ENCODE peak calls at places on chromosomes 4 and X, in five cellular contexts. One of them, this sample, is unnamed.

GRCh38 chr4:7736436-7737267 is 203.0 kb downstream of the AFAP1 start:
- DNase-seq in A549: no peak
- DNase-seq in stomach: no peak
- DNase-seq in sigmoid colon: no peak
- DNase-seq in ovary: no peak
- DNase-seq in this sample: no peak

GRCh38 chrX:153406903-153407302 is 4.4 kb upstream of the ZFP92 start:
- DNase-seq in A549: no peak
- DNase-seq in stomach: no peak
- DNase-seq in sigmoid colon: no peak
- DNase-seq in ovary: no peak
- DNase-seq in this sample: no peak

GRCh38 chr4:6641164-6641970 is 882 bp downstream of the MRFAP1 start:
- DNase-seq in A549: peak
- DNase-seq in stomach: peak
- DNase-seq in sigmoid colon: no peak
- DNase-seq in ovary: peak
- DNase-seq in this sample: peak

GRCh38 chr4:186727977-186728519 is 4.4 kb upstream of the FAT1 start:
- DNase-seq in A549: no peak
- DNase-seq in stomach: no peak
- DNase-seq in sigmoid colon: no peak
- DNase-seq in ovary: no peak
- DNase-seq in this sample: no peak

GRCh38 chr4:67885727-67886126 is 1.9 kb upstream of the TMPRSS11D start:
- DNase-seq in A549: no peak
- DNase-seq in stomach: no peak
- DNase-seq in sigmoid colon: no peak
- DNase-seq in ovary: no peak
- DNase-seq in this sample: no peak

GRCh38 chrX:46407753-46408130 is 137.5 kb downstream of the ZNF674 start:
- DNase-seq in A549: no peak
- DNase-seq in stomach: no peak
- DNase-seq in sigmoid colon: no peak
- DNase-seq in ovary: peak
- DNase-seq in this sample: no peak

GRCh38 chrX:151699746-151700145 is 4.5 kb downstream of the PRRG3 start:
- DNase-seq in A549: no peak
- DNase-seq in stomach: no peak
- DNase-seq in sigmoid colon: no peak
- DNase-seq in ovary: no peak
- DNase-seq in this sample: no peak

GRCh38 chr4:86357608-86358007 is 2.2 kb downstream of the MAPK10 start:
- DNase-seq in A549: no peak
- DNase-seq in stomach: no peak
- DNase-seq in sigmoid colon: no peak
- DNase-seq in ovary: no peak
- DNase-seq in this sample: no peak

GRCh38 chr4:109977854-109978501 is 65.3 kb downstream of the EGF start:
- DNase-seq in A549: peak
- DNase-seq in stomach: no peak
- DNase-seq in sigmoid colon: no peak
- DNase-seq in ovary: no peak
- DNase-seq in this sample: no peak

GRCh38 chr4:1305781-1306455 is 16.2 kb downstream of the MAEA start:
- DNase-seq in A549: no peak
- DNase-seq in stomach: no peak
- DNase-seq in sigmoid colon: no peak
- DNase-seq in ovary: no peak
- DNase-seq in this sample: no peak

GRCh38 chr4:54967289-54967688 is 158.1 kb downstream of the KDR start:
- DNase-seq in A549: no peak
- DNase-seq in stomach: no peak
- DNase-seq in sigmoid colon: no peak
- DNase-seq in ovary: no peak
- DNase-seq in this sample: no peak

GRCh38 chr4:8176547-8177399 is 18.2 kb upstream of the ABLIM2 start:
- DNase-seq in A549: peak
- DNase-seq in stomach: peak
- DNase-seq in sigmoid colon: no peak
- DNase-seq in ovary: no peak
- DNase-seq in this sample: no peak

GRCh38 chr4:152264106-152264505 is 271.8 kb downstream of the FBXW7 start:
- DNase-seq in A549: no peak
- DNase-seq in stomach: no peak
- DNase-seq in sigmoid colon: no peak
- DNase-seq in ovary: no peak
- DNase-seq in this sample: no peak

GRCh38 chrX:2264179-2265030 is 236.4 kb downstream of the DHRSX start:
- DNase-seq in A549: no peak
- DNase-seq in stomach: no peak
- DNase-seq in sigmoid colon: no peak
- DNase-seq in ovary: no peak
- DNase-seq in this sample: peak

GRCh38 chrX:85113746-85114145 is 110.1 kb downstream of the APOOL start:
- DNase-seq in A549: no peak
- DNase-seq in stomach: no peak
- DNase-seq in sigmoid colon: no peak
- DNase-seq in ovary: no peak
- DNase-seq in this sample: no peak

GRCh38 chr4:72430050-72430449 is 139.0 kb downstream of the ADAMTS3 start:
- DNase-seq in A549: no peak
- DNase-seq in stomach: no peak
- DNase-seq in sigmoid colon: no peak
- DNase-seq in ovary: no peak
- DNase-seq in this sample: no peak

GRCh38 chr4:145540235-145540634 is 58.6 kb downstream of the SMAD1 start:
- DNase-seq in A549: no peak
- DNase-seq in stomach: no peak
- DNase-seq in sigmoid colon: no peak
- DNase-seq in ovary: no peak
- DNase-seq in this sample: no peak

GRCh38 chrX:135432881-135433521 is 11.3 kb downstream of the SMIM10L2A start:
- DNase-seq in A549: no peak
- DNase-seq in stomach: no peak
- DNase-seq in sigmoid colon: no peak
- DNase-seq in ovary: no peak
- DNase-seq in this sample: no peak

GRCh38 chr4:76589872-76590846 is 155.1 kb downstream of the SHROOM3 start:
- DNase-seq in A549: peak
- DNase-seq in stomach: peak
- DNase-seq in sigmoid colon: no peak
- DNase-seq in ovary: no peak
- DNase-seq in this sample: no peak

GRCh38 chr4:132709024-132709423 is 440.1 kb upstream of the PCDH10 start:
- DNase-seq in A549: no peak
- DNase-seq in stomach: no peak
- DNase-seq in sigmoid colon: no peak
- DNase-seq in ovary: no peak
- DNase-seq in this sample: no peak

GRCh38 chrX:17361620-17362019 is 13.4 kb upstream of the NHS start:
- DNase-seq in A549: peak
- DNase-seq in stomach: no peak
- DNase-seq in sigmoid colon: no peak
- DNase-seq in ovary: no peak
- DNase-seq in this sample: no peak

GRCh38 chrX:21524008-21524407 is 134.1 kb downstream of the KLHL34 start:
- DNase-seq in A549: no peak
- DNase-seq in stomach: no peak
- DNase-seq in sigmoid colon: no peak
- DNase-seq in ovary: no peak
- DNase-seq in this sample: no peak

GRCh38 chrX:130091976-130092522 is 18.2 kb downstream of the ELF4 start:
- DNase-seq in A549: no peak
- DNase-seq in stomach: peak
- DNase-seq in sigmoid colon: no peak
- DNase-seq in ovary: no peak
- DNase-seq in this sample: no peak

GRCh38 chr4:109166126-109166525 is 136.3 kb downstream of the COL25A1 start:
- DNase-seq in A549: no peak
- DNase-seq in stomach: no peak
- DNase-seq in sigmoid colon: no peak
- DNase-seq in ovary: no peak
- DNase-seq in this sample: no peak

DNA sequence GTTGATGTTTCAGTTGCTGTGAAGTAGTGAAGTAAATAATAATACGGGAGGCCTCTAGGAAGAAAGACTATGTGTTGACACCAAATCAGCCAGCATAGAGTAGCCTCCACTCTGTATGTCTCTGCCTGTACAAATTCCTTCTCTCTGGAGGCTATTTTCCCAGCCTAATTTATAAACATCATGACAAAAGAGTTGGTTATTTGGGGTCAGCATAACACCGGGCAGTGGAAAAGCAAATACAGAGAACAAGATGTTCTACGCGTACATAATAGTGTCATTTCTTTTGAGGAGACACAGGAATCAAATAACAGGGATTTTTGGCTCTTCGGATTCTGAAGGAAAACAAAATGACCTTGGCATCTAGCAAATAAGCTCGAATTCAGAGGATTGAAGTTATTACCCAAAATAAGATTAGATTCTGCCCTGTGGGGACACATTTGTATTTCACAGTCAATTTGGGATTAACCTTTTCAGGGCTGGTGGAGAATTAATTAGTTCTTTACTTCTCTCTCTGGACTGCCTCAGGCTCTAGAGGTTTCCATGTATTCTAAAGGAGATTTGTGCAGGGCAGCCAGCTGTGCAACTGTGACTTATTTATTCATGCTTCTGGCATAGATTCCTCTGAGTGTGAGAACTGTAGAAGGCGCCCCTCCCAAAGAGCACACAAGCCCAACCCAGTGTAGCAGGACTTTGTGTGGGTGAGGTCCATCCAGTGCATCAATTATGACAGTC is 14.1 kb upstream of the SYTL4 start:
- DNase-seq in A549: no peak
- DNase-seq in stomach: no peak
- DNase-seq in sigmoid colon: peak
- DNase-seq in ovary: no peak
- DNase-seq in this sample: no peak
- TF ChIP-seq EP300 in A549: no peak
- TF ChIP-seq EP300 in stomach: no peak
- TF ChIP-seq EP300 in sigmoid colon: peak
- TF ChIP-seq EP300 in ovary: peak
- TF ChIP-seq EP300 in this sample: no peak

DNA sequence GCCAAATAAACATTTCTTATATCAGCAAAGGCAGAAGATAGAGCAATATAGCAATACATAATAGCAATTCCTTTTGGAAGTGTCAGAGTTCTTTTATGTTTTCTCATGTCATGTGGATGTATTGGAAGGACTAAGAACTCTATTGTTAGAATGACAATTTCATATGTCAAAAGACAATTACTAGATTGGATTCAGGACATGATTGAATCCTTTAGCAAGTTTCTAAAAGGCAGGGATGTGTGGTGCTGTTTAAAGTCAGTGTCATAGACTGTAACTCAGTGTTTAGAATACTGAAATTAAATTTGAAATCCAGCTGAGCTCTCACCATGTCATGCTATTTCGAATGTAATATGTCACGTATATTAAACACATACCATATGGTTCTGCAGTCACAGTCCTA is 7.7 kb downstream of the GUCY1B1 start:
- DNase-seq in A549: no peak
- DNase-seq in stomach: no peak
- DNase-seq in sigmoid colon: no peak
- DNase-seq in ovary: no peak
- DNase-seq in this sample: no peak
- TF ChIP-seq EP300 in A549: no peak
- TF ChIP-seq EP300 in stomach: no peak
- TF ChIP-seq EP300 in sigmoid colon: no peak
- TF ChIP-seq EP300 in ovary: no peak
- TF ChIP-seq EP300 in this sample: no peak

GRCh38 chrX:31128849-31129248 is 57.0 kb upstream of the FTHL17 start:
- DNase-seq in A549: no peak
- DNase-seq in stomach: no peak
- DNase-seq in sigmoid colon: no peak
- DNase-seq in ovary: no peak
- DNase-seq in this sample: no peak

GRCh38 chrX:31130457-31131215 is 58.8 kb upstream of the FTHL17 start:
- DNase-seq in A549: no peak
- DNase-seq in stomach: no peak
- DNase-seq in sigmoid colon: no peak
- DNase-seq in ovary: no peak
- DNase-seq in this sample: no peak

GRCh38 chrX:31136144-31136572 is 64.3 kb upstream of the FTHL17 start:
- DNase-seq in A549: no peak
- DNase-seq in stomach: no peak
- DNase-seq in sigmoid colon: no peak
- DNase-seq in ovary: no peak
- DNase-seq in this sample: no peak

GRCh38 chrX:31127716-31128115 is 55.9 kb upstream of the FTHL17 start:
- DNase-seq in A549: no peak
- DNase-seq in stomach: no peak
- DNase-seq in sigmoid colon: no peak
- DNase-seq in ovary: no peak
- DNase-seq in this sample: no peak

GRCh38 chrX:31132803-31133202 is 61.0 kb upstream of the FTHL17 start:
- DNase-seq in A549: no peak
- DNase-seq in stomach: no peak
- DNase-seq in sigmoid colon: no peak
- DNase-seq in ovary: no peak
- DNase-seq in this sample: no peak
- TF ChIP-seq EP300 in A549: no peak
- TF ChIP-seq EP300 in stomach: no peak
- TF ChIP-seq EP300 in sigmoid colon: no peak
- TF ChIP-seq EP300 in ovary: no peak
- TF ChIP-seq EP300 in this sample: no peak

GRCh38 chr4:159105063-159105414 is 2.2 kb downstream of the RAPGEF2 start:
- DNase-seq in A549: no peak
- DNase-seq in stomach: no peak
- DNase-seq in sigmoid colon: no peak
- DNase-seq in ovary: no peak
- DNase-seq in this sample: no peak

GRCh38 chr4:159106636-159107035 is 3.8 kb downstream of the RAPGEF2 start:
- DNase-seq in A549: no peak
- DNase-seq in stomach: no peak
- DNase-seq in sigmoid colon: no peak
- DNase-seq in ovary: no peak
- DNase-seq in this sample: no peak

GRCh38 chr4:159103406-159104131 is 690 bp downstream of the RAPGEF2 start:
- DNase-seq in A549: peak
- DNase-seq in stomach: peak
- DNase-seq in sigmoid colon: peak
- DNase-seq in ovary: peak
- DNase-seq in this sample: peak

GRCh38 chr4:159107203-159107921 is 4.5 kb downstream of the RAPGEF2 start:
- DNase-seq in A549: no peak
- DNase-seq in stomach: no peak
- DNase-seq in sigmoid colon: no peak
- DNase-seq in ovary: no peak
- DNase-seq in this sample: no peak

DNA sequence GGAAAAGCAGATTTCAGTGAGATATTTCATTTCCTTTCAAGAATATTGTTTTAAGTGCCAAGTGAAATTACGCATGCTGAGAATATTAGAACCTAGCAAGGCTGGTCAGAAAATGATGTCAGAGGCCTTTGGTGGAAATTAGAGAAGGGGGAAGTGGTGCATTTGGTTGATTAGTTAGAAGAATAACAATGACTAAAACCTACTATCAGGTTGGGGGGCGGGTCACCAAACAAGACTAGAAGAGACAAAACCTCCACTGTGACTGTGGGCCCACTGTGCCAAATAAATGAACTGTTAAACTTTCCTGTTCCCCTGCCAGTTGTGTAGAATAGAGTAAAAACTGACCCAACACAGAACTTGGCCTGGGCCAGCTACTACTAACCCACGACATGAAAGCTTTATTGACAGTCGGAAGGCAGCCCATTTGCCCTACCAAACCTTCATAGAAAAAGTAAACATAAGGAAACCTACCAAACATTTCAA is 2.9 kb downstream of the RAPGEF2 start:
- DNase-seq in A549: no peak
- DNase-seq in stomach: no peak
- DNase-seq in sigmoid colon: no peak
- DNase-seq in ovary: no peak
- DNase-seq in this sample: no peak
- TF ChIP-seq EP300 in A549: no peak
- TF ChIP-seq EP300 in stomach: no peak
- TF ChIP-seq EP300 in sigmoid colon: no peak
- TF ChIP-seq EP300 in ovary: no peak
- TF ChIP-seq EP300 in this sample: no peak

This sample was measured in suprapubic skin.